ENCODE peak calls at places on chromosomes 4 and X, in five cellular contexts. U is transverse colon, A is A549, J is left ventricle myocardium inferior, F is psoas muscle. Y is an unnamed sample.

GRCh38 chrX:26649534-26649933 is 433.6 kb downstream of the MAGEB5 start:
- DNase-seq in U (no peak), F (no peak), J (no peak), A (peak; percentile 1), Y (no peak)

GRCh38 chr4:111937368-111937767 is 207.9 kb upstream of the FAM241A start:
- DNase-seq in U (no peak), J (no peak), A (peak; percentile 6), F (no peak), Y (no peak)

GRCh38 chr4:69753666-69754065 is 6.8 kb downstream of the SULT1B1 start:
- DNase-seq in F (no peak), J (no peak), A (no peak), U (no peak), Y (no peak)

GRCh38 chr4:183918696-183919095 is 13.6 kb downstream of the STOX2 start:
- DNase-seq in F (no peak), U (no peak), J (no peak), A (no peak), Y (no peak)

GRCh38 chr4:126895988-126896570 is 736.7 kb upstream of the INTU start:
- DNase-seq in U (no peak), F (no peak), J (no peak), A (no peak), Y (no peak)

GRCh38 chrX:132837126-132837525 is 121.3 kb downstream of the HS6ST2 start:
- DNase-seq in J (no peak), A (no peak), U (no peak), F (no peak), Y (no peak)

GRCh38 chr4:165175879-165176278 is 31.5 kb upstream of the KLHL2 start:
- DNase-seq in A (no peak), F (no peak), J (no peak), U (no peak), Y (no peak)

GRCh38 chr4:100796333-100796732 is 278.5 kb upstream of the EMCN start:
- DNase-seq in J (no peak), A (no peak), F (no peak), U (no peak), Y (no peak)

GRCh38 chr4:94924566-94924965 is 166.8 kb downstream of the BMPR1B start:
- DNase-seq in J (no peak), F (no peak), A (no peak), U (no peak), Y (no peak)

GRCh38 chrX:30812326-30812725 is 76.7 kb downstream of the TAB3 start:
- DNase-seq in F (no peak), U (no peak), J (no peak), A (no peak), Y (no peak)

GRCh38 chr4:11480683-11481082 is 52.0 kb upstream of the HS3ST1 start:
- DNase-seq in F (no peak), J (no peak), A (no peak), U (no peak), Y (no peak)

GRCh38 chr4:6768539-6768905 is 14.0 kb upstream of the KIAA0232 start:
- DNase-seq in F (peak; percentile 56), U (no peak), A (no peak), J (no peak), Y (no peak)

GRCh38 chr4:185033950-185034349 is 15.7 kb downstream of the HELT start:
- DNase-seq in F (no peak), A (no peak), J (no peak), U (no peak), Y (no peak)

GRCh38 chr4:122739174-122739573 is 6.7 kb downstream of the BBS12 start:
- DNase-seq in A (no peak), J (no peak), U (no peak), F (no peak), Y (no peak)

GRCh38 chrX:129996120-129996519 is 13.7 kb downstream of the BCORL1 start:
- DNase-seq in U (no peak), J (no peak), A (no peak), F (no peak), Y (no peak)

GRCh38 chr4:80989921-80990544 is 40.5 kb upstream of the BMP3 start:
- DNase-seq in U (no peak), F (no peak), A (peak; percentile 1), J (no peak), Y (no peak)

GRCh38 chr4:108601517-108601916 is 18.9 kb upstream of the RPL34 start:
- DNase-seq in J (no peak), U (no peak), A (no peak), F (no peak), Y (no peak)

DNA sequence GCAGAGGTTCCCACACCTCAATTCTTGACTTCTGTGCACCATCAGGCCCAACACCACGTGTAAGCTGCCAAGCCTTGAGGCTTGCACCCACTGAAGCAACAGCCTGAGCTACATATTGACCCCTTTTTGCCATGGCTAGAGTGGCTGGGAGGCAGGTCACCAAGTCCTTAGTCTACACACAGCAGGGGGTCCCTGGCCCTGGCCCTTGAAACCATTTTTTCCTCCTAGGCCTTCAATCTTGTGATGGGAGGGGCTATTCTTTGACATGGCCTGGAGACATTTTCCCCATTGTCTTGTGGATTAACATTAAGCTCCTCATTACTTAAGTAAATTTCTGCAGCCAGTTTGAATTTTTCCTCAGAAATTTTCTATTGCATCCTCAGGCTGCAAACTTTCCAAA is 336.6 kb downstream of the IL15 start:
- DNase-seq in J (no peak), A (no peak), U (no peak), F (no peak), Y (no peak)
- H3K4me1 ChIP-seq in J (no peaks in the 10 kb centered on the region), A (no peaks in the 10 kb centered on the region), U (no peaks in the 10 kb centered on the region), F (no peaks in the 10 kb centered on the region), Y (no peaks in the 10 kb centered on the region)

GRCh38 chrX:69055193-69055592 is 110.1 kb downstream of the PJA1 start:
- DNase-seq in F (no peak), J (no peak), U (no peak), A (no peak), Y (no peak)
- H3K27ac ChIP-seq in F (no peak overlapping the region), J (no peak overlapping the region), U (no peak overlapping the region), A (no peak overlapping the region), Y (no peak overlapping the region)

GRCh38 chr4:71292228-71292627 is 46.6 kb upstream of the SLC4A4 start:
- DNase-seq in F (no peak), U (no peak), A (no peak), J (no peak), Y (no peak)
- H3K4me1 ChIP-seq in F (peaks cover 22% of the 10 kb centered on the region), U (peaks cover 6% of the 10 kb centered on the region), A (peaks cover 5% of the 10 kb centered on the region), J (peaks cover 48% of the 10 kb centered on the region), Y (peaks cover 15% of the 10 kb centered on the region)

GRCh38 chrX:150199181-150199580 is 163.9 kb upstream of the MAMLD1 start:
- DNase-seq in A (no peak), J (no peak), F (no peak), U (no peak), Y (no peak)

GRCh38 chrX:150200820-150201287 is 162.3 kb upstream of the MAMLD1 start:
- DNase-seq in J (no peak), F (peak; percentile 75), U (peak; percentile 20), A (peak; percentile 93), Y (peak; percentile 56)

GRCh38 chrX:150198776-150199175 is 164.3 kb upstream of the MAMLD1 start:
- DNase-seq in U (no peak), F (no peak), J (no peak), A (no peak), Y (no peak)

GRCh38 chrX:150200361-150200760 is 162.8 kb upstream of the MAMLD1 start:
- DNase-seq in F (no peak), A (no peak), J (no peak), U (no peak), Y (no peak)

DNA sequence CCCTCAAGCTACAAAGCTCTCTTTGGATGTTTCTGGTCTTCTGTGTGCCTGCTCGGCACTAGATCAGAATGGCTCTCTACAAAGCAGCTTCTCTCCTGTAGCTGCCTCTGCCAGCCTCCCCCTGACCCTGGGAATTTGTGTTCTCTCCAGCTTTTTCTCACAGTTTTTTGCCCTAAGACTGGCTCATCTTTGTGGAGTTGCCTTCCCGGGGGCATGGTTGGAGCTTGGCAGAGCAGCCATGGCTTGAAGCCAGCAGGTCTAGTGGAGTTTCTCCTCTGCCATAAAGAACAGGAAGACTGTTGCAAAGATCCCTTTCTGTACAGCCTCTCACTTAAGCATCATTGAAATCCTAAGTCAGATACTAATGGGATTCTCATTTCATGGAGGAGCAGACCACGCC is 163.3 kb upstream of the MAMLD1 start:
- DNase-seq in A (no peak), F (no peak), J (no peak), U (no peak), Y (no peak)
- H3K27ac ChIP-seq in A (peak overlapping the region; percentile 75), F (no peak overlapping the region), J (no peak overlapping the region), U (no peak overlapping the region), Y (no peak overlapping the region)

DNA sequence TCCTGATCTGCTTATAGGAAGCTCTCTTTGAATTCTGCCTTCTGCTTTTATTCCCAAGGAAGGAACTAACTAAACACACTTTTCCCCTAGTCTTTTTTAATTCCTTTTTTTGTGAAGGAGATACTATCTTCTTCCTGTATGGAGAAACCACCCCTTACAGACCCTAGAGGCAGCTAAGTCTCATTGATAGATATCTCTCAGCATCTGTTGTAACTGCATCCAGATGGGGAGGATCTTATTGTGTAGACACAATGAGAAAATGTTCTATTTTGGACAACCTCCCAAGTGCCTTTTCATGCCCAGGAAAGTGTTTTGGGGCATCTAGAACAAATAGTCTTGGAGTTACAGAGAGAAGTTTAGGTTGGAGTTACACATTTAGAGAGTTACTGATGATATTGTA is 64.4 kb downstream of the AFF1 start:
- DNase-seq in A (no peak), J (no peak), F (no peak), U (no peak), Y (no peak)
- H3K4me1 ChIP-seq in A (peaks cover 10% of the 10 kb centered on the region), J (peaks cover 47% of the 10 kb centered on the region), F (peaks cover 41% of the 10 kb centered on the region), U (peaks cover 5% of the 10 kb centered on the region), Y (peaks cover 14% of the 10 kb centered on the region)

GRCh38 chr4:24781999-24782745 is 13.2 kb upstream of the SOD3 start:
- DNase-seq in U (no peak), F (no peak), J (no peak), A (no peak), Y (no peak)
- H3K27ac ChIP-seq in U (peak overlapping the region; percentile 79), F (peak overlapping the region; percentile 53), J (peak overlapping the region; percentile 42), A (no peak overlapping the region), Y (no peak overlapping the region)